ENCODE peak calls at places on chromosomes 13 and 19, in five cellular contexts. J, G, X, E and M are unnamed samples.

GRCh38 chr19:40245506-40246128 is 19.1 kb upstream of the CCNP start:
- DNase-seq in J (peak), G (no peak), X (no peak), E (no peak), M (no peak)

GRCh38 chr13:49086711-49087110 is 111.0 kb downstream of the FNDC3A start:
- DNase-seq in J (no peak), G (no peak), X (peak), E (no peak), M (no peak)

GRCh38 chr19:55526216-55527196 is 10.4 kb downstream of the SBK2 start:
- DNase-seq in J (peak), G (no peak), X (peak), E (peak), M (no peak)

GRCh38 chr19:30322641-30323320 is 49.4 kb upstream of the ZNF536 start:
- DNase-seq in J (no peak), G (no peak), X (no peak), E (no peak), M (no peak)

GRCh38 chr19:993361-993830 is 6.8 kb upstream of the GRIN3B start:
- DNase-seq in J (peak), G (no peak), X (no peak), E (no peak), M (no peak)

GRCh38 chr19:43594710-43595604 is 977 bp downstream of the IRGQ start:
- DNase-seq in J (peak), G (peak), X (peak), E (peak), M (peak)

GRCh38 chr13:36736119-36736726 is 62.4 kb downstream of the SERTM1 start:
- DNase-seq in J (no peak), G (no peak), X (peak), E (no peak), M (peak)

GRCh38 chr13:40404967-40405716 is 261.3 kb downstream of the FOXO1 start:
- DNase-seq in J (no peak), G (no peak), X (no peak), E (no peak), M (no peak)

GRCh38 chr13:98097749-98098148 is 45.1 kb upstream of the FARP1 start:
- DNase-seq in J (no peak), G (no peak), X (no peak), E (no peak), M (no peak)

GRCh38 chr13:72507394-72508199 is 219.8 kb downstream of the MZT1 start:
- DNase-seq in J (no peak), G (no peak), X (no peak), E (no peak), M (no peak)

GRCh38 chr19:29879655-29879974 is 62.4 kb upstream of the URI1 start:
- DNase-seq in J (no peak), G (no peak), X (no peak), E (no peak), M (no peak)

GRCh38 chr13:44884076-44884729 is 105.1 kb downstream of the NUFIP1 start:
- DNase-seq in J (no peak), G (no peak), X (peak), E (no peak), M (no peak)

GRCh38 chr13:53151692-53152421 is 123.2 kb downstream of the OLFM4 start:
- DNase-seq in J (no peak), G (no peak), X (peak), E (no peak), M (peak)

GRCh38 chr19:5360003-5360820 is 19.6 kb upstream of the PTPRS start:
- DNase-seq in J (no peak), G (no peak), X (no peak), E (no peak), M (peak)

GRCh38 chr13:111623743-111624505 is 303.5 kb downstream of the TEX29 start:
- DNase-seq in J (no peak), G (no peak), X (no peak), E (no peak), M (no peak)

GRCh38 chr13:84831666-84832657 is 949.7 kb upstream of the SLITRK1 start:
- DNase-seq in J (peak), G (no peak), X (no peak), E (no peak), M (no peak)

GRCh38 chr13:23639672-23640275 is 69.6 kb downstream of the TNFRSF19 start:
- DNase-seq in J (no peak), G (no peak), X (no peak), E (no peak), M (no peak)
- TF ChIP-seq CTCF in J (no peak), G (no peak), X (no peak), E (no peak), M (no peak)

DNA sequence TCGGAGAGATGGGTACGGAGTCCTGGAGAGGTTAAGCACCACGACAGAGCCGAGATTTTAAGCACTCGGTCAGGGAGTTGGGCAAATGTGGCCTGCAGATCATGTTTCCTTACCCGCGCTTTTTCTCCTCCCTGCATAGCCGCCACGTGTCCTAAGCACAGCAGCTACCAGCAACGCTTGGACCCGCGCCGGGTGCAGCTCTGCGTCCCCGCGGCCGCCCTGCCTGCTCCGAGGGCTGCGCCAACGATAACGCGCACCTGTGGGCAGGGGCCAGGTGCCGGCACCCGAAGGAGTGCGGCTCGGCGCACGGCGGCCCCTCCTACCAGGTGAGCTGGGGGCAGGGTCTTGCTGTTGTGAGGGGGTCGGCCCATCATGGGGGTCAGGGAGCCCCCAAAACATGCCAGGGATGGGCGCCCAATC is 24.8 kb upstream of the FXYD3 start:
- DNase-seq in J (peak), G (no peak), X (no peak), E (no peak), M (no peak)
- TF ChIP-seq CTCF in J (no peak), G (no peak), X (no peak), E (no peak), M (peak)

GRCh38 chr13:43195551-43195950 is 172.2 kb downstream of the DNAJC15 start:
- DNase-seq in J (no peak), G (no peak), X (peak), E (no peak), M (no peak)
- TF ChIP-seq CTCF in J (no peak), G (no peak), X (peak), E (no peak), M (no peak)

GRCh38 chr19:46689358-46689757 is 27.6 kb downstream of the PRKD2 start:
- DNase-seq in J (peak), G (no peak), X (no peak), E (no peak), M (no peak)
- TF ChIP-seq CTCF in J (no peak), G (no peak), X (no peak), E (no peak), M (no peak)